ENCODE peak calls at places on chromosomes 6 and 20, in nine cellular contexts. V is A673, H is endodermal cell, S is psoas muscle, Q is DND-41, F is cardiac muscle cell, A is ovary, K is testis, Z is PC-9. Y is an unnamed sample.
A peak's percentile ranks its signal among the peaks of the same experiment; 100 is the strongest.

GRCh38 chr6:159943101-159943632 is 25.7 kb upstream of the IGF2R start:
- DNase-seq in V (no peak), H (no peak), S (peak; percentile 73), Q (no peak), F (peak; percentile 85), A (no peak), K (peak; percentile 62), Z (no peak), Y (no peak)

GRCh38 chr6:17653198-17653881 is 53.2 kb downstream of the FAM8A1 start:
- DNase-seq in V (no peak), H (no peak), S (no peak), Q (no peak), F (no peak), A (no peak), K (no peak), Z (no peak), Y (no peak)

GRCh38 chr20:13263451-13263850 is 42.4 kb downstream of the ISM1 start:
- DNase-seq in V (no peak), H (no peak), S (no peak), Q (peak; percentile 55), F (no peak), A (no peak), K (no peak), Z (no peak), Y (no peak)

GRCh38 chr20:62391165-62392076 is 4.5 kb downstream of the RPS21 start:
- DNase-seq in V (no peak), H (no peak), S (no peak), Q (no peak), F (no peak), A (no peak), K (peak; percentile 65), Z (no peak), Y (no peak)

GRCh38 chr20:47620808-47621805 is 119.4 kb downstream of the NCOA3 start:
- DNase-seq in V (peak; percentile 72), H (no peak), S (no peak), Q (no peak), F (peak; percentile 82), A (no peak), K (no peak), Z (peak; percentile 26), Y (no peak)

GRCh38 chr6:44128020-44128917 is 915 bp downstream of the TMEM63B start:
- DNase-seq in V (no peak), H (peak; percentile 80), S (peak; percentile 74), Q (no peak), F (peak; percentile 44), A (peak; percentile 63), K (peak; percentile 62), Z (peak; percentile 39), Y (peak; percentile 53)

GRCh38 chr20:10611357-10611756 is 62.4 kb downstream of the JAG1 start:
- DNase-seq in V (peak; percentile 63), H (peak; percentile 94), S (peak; percentile 80), Q (peak; percentile 12), F (peak; percentile 65), A (no peak), K (peak; percentile 65), Z (no peak), Y (no peak)

GRCh38 chr6:168158280-168158979 is 79.4 kb upstream of the FRMD1 start:
- DNase-seq in V (peak; percentile 58), H (peak; percentile 56), S (no peak), Q (no peak), F (no peak), A (no peak), K (no peak), Z (no peak), Y (no peak)

GRCh38 chr20:53959849-53960585 is 110.4 kb downstream of the BCAS1 start:
- DNase-seq in V (no peak), H (no peak), S (no peak), Q (no peak), F (peak; percentile 50), A (no peak), K (no peak), Z (no peak), Y (no peak)
- H3K27ac ChIP-seq in V (peak overlapping the region; percentile 97), H (no peak overlapping the region), S (no peak overlapping the region), Q (no peak overlapping the region), F (no peak overlapping the region), A (no peak overlapping the region), K (no peak overlapping the region), Z (no peak overlapping the region), Y (no peak overlapping the region)

DNA sequence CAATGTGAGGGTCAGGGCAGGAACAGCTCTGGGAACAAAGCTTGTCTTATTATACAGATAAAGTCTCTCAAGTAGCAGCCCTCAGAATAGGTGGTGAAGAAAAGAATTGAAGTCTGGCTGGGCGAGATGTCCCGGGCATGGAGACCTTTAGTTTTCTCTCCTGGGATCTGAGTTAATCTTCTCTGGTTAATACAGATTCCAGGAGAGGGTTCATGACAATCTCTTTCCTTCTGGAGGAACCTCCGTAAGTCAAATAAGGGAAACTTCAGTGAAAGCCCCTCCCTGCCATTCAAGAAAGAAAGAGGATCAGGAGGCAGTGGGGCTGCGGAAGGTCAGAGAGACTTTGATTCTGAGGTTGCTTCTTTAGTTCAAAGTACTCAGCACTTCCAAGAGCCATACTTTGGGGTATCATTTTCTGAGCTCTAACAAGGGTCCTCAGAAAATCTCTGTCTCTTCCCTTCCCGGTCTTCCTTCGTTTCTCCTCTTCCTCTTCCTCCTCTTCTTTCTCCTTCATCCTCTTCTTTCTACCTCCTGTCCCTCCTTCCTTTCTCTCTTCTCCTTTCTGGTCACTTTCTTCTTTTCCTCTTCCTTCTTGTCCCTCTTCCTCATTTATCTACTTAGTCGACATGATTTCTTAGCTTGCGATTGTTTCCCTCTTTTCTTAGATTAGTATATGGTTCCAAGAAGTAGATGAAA is 4.6 kb upstream of the ZNF184 start:
- DNase-seq in V (no peak), H (no peak), S (no peak), Q (no peak), F (no peak), A (no peak), K (no peak), Z (no peak), Y (no peak)
- H3K27me3 ChIP-seq in V (no peaks in the 10 kb centered on the region), H (no peaks in the 10 kb centered on the region), S (no peaks in the 10 kb centered on the region), Q (no peaks in the 10 kb centered on the region), F (no peaks in the 10 kb centered on the region), A (no peaks in the 10 kb centered on the region), K (no peaks in the 10 kb centered on the region), Z (no peaks in the 10 kb centered on the region), Y (no peaks in the 10 kb centered on the region)

DNA sequence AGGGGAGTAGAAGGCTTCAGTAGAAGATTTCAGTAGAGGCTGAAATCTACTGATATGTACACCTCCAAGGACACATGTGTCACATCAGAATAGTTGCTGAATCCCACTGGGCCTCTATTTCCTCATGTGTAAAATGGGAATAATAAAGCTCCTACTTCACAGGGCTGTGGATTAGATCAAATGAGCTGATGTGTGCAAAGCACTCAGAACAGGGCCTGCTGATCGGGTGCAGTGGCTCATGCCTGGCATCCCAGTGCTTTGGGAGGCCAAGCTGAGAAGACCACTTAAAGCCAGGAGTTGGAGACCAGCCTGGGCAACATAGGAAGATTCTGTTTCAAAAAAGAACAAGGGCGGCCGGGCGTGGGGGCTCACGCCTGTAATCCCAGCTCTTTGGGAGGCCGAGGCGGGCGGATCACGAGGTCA is 8.1 kb upstream of the AP5S1 start:
- DNase-seq in V (no peak), H (no peak), S (no peak), Q (no peak), F (no peak), A (no peak), K (no peak), Z (no peak), Y (no peak)
- H3K4me1 ChIP-seq in V (peaks cover 29% of the 10 kb centered on the region), H (peaks cover 1% of the 10 kb centered on the region), S (peaks cover 39% of the 10 kb centered on the region), Q (peaks cover 44% of the 10 kb centered on the region), F (no peaks in the 10 kb centered on the region), A (peaks cover 14% of the 10 kb centered on the region), K (peaks cover 34% of the 10 kb centered on the region), Z (peaks cover 48% of the 10 kb centered on the region), Y (peaks cover 84% of the 10 kb centered on the region)

GRCh38 chr6:76774750-76775396 is 688.4 kb downstream of the HTR1B start:
- DNase-seq in V (no peak), H (peak; percentile 56), S (no peak), Q (no peak), F (peak; percentile 75), A (peak; percentile 65), K (peak; percentile 80), Z (no peak), Y (no peak)
- H3K27ac ChIP-seq in V (no peak overlapping the region), H (no peak overlapping the region), S (no peak overlapping the region), Q (no peak overlapping the region), F (no peak overlapping the region), A (no peak overlapping the region), K (peak overlapping the region; percentile 73), Z (no peak overlapping the region), Y (no peak overlapping the region)

DNA sequence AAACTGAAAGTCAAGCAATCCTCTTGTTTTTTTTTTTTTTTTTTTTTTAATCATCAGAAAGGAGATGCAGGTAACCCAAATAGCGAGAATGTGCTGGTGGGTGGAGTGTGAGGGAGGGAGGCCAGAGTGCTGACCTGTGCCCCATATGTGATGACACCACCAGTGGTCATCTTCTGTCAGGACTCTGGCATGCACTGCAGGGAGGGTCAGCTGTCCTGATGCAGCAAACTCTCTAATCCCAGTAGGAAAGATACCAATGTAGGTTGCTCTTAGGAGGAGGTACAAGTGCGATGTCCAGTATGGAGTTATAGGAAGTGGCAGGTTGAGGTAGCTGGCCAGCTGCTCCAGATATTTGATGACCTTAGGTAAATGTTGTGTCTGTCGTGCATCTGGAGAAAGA is 2.8 kb upstream of the CST4 start:
- DNase-seq in V (no peak), H (no peak), S (no peak), Q (no peak), F (no peak), A (no peak), K (no peak), Z (no peak), Y (no peak)
- H3K27me3 ChIP-seq in V (peaks cover 3% of the 10 kb centered on the region), H (no peaks in the 10 kb centered on the region), S (no peaks in the 10 kb centered on the region), Q (peaks cover 22% of the 10 kb centered on the region), F (no peaks in the 10 kb centered on the region), A (no peaks in the 10 kb centered on the region), K (no peaks in the 10 kb centered on the region), Z (no peaks in the 10 kb centered on the region), Y (no peaks in the 10 kb centered on the region)

GRCh38 chr20:43727980-43728590 is 1.3 kb upstream of the GTSF1L start:
- DNase-seq in V (no peak), H (no peak), S (no peak), Q (no peak), F (no peak), A (no peak), K (no peak), Z (no peak), Y (no peak)
- H3K4me1 ChIP-seq in V (no peaks in the 10 kb centered on the region), H (peaks cover 7% of the 10 kb centered on the region), S (no peaks in the 10 kb centered on the region), Q (no peaks in the 10 kb centered on the region), F (no peaks in the 10 kb centered on the region), A (no peaks in the 10 kb centered on the region), K (no peaks in the 10 kb centered on the region), Z (peaks cover 7% of the 10 kb centered on the region), Y (peaks cover 53% of the 10 kb centered on the region)